ENCODE peak calls at places on chromosomes 3 and 15, in six cellular contexts. W is psoas muscle; X is sigmoid colon; Y is head of caudate nucleus; L is CD8-positive, alpha-beta T cell; T is NCI-H1092 treated with DMSO at 0.1 percent for 48 hours. R is an unnamed sample.

GRCh38 chr15:54082836-54083492 is 104.7 kb downstream of the UNC13C start:
- DNase-seq in W (no peak), T (no peak), Y (peak), L (no peak), X (no peak), R (no peak)

GRCh38 chr3:174153875-174154274 is 705.3 kb upstream of the NAALADL2 start:
- DNase-seq in L (no peak), T (no peak), W (no peak), Y (no peak), X (no peak), R (no peak)

GRCh38 chr15:41561104-41561776 is 2.2 kb downstream of the TYRO3 start:
- DNase-seq in W (no peak), Y (peak), T (no peak), X (no peak), L (no peak), R (no peak)

GRCh38 chr15:47932829-47933696 is 187.7 kb upstream of the SLC24A5 start:
- DNase-seq in Y (no peak), T (no peak), L (no peak), X (no peak), W (no peak), R (no peak)

GRCh38 chr3:151228291-151229125 is 25.5 kb upstream of the GPR171 start:
- DNase-seq in L (no peak), T (no peak), W (no peak), Y (peak), X (no peak), R (no peak)

GRCh38 chr15:35886765-35887164 is 340.8 kb upstream of the DPH6 start:
- DNase-seq in W (no peak), Y (no peak), X (no peak), T (no peak), L (no peak), R (no peak)

GRCh38 chr3:63141-63845 is 133.3 kb upstream of the CHL1 start:
- DNase-seq in Y (no peak), L (no peak), T (no peak), W (no peak), X (no peak), R (no peak)

GRCh38 chr3:10945683-10946287 is 46.8 kb upstream of the SLC6A1 start:
- DNase-seq in Y (peak), W (peak), X (peak), L (peak), T (peak), R (peak)

GRCh38 chr3:780505-780904 is 312.3 kb upstream of the CNTN6 start:
- DNase-seq in Y (no peak), X (no peak), T (no peak), L (no peak), W (no peak), R (no peak)

GRCh38 chr3:46228259-46229222 is 13.7 kb upstream of the CCR3 start:
- DNase-seq in Y (no peak), W (no peak), X (peak), L (no peak), T (no peak), R (peak)